ENCODE peak calls at places on chromosome 11, in four cellular contexts. E is GM12878, R is neural progenitor cell, C is MM.1S. L is an unnamed sample.

GRCh38 chr11:30478923-30479322 is 107.2 kb downstream of the MPPED2 start:
- DNase-seq in E (no peak), R (peak; percentile 16), C (no peak), L (no peak)

GRCh38 chr11:65920035-65920802 is 993 bp downstream of the DRAP1 start:
- DNase-seq in E (no peak), R (no peak), C (no peak), L (no peak)

GRCh38 chr11:109859325-109859724 is 233.9 kb upstream of the ZC3H12C start:
- DNase-seq in E (no peak), R (no peak), C (no peak), L (no peak)

GRCh38 chr11:18907391-18907790 is 31.8 kb downstream of the MRGPRX1 start:
- DNase-seq in E (no peak), R (no peak), C (no peak), L (no peak)

GRCh38 chr11:43997022-43997665 is 50.6 kb upstream of the ACCSL start:
- DNase-seq in E (peak; percentile 4), R (no peak), C (no peak), L (no peak)

GRCh38 chr11:109000531-109000930 is 335.7 kb downstream of the DDX10 start:
- DNase-seq in E (no peak), R (no peak), C (no peak), L (peak; percentile 12)

GRCh38 chr11:14183973-14184372 is 175.0 kb downstream of the RRAS2 start:
- DNase-seq in E (no peak), R (no peak), C (no peak), L (no peak)

GRCh38 chr11:116730241-116730561 is 42.6 kb downstream of the BUD13 start:
- DNase-seq in E (no peak), R (no peak), C (no peak), L (no peak)

GRCh38 chr11:70170596-70171210 is 32.4 kb upstream of the FADD start:
- DNase-seq in E (no peak), R (no peak), C (no peak), L (no peak)

GRCh38 chr11:46669606-46670243 is 30.7 kb downstream of the ARHGAP1 start:
- DNase-seq in E (no peak), R (peak; percentile 18), C (no peak), L (no peak)

GRCh38 chr11:132898021-132898420 is 634.3 kb downstream of the OPCML start:
- DNase-seq in E (no peak), R (no peak), C (no peak), L (no peak)

GRCh38 chr11:122791836-122792235 is 46.5 kb upstream of the CRTAM start:
- DNase-seq in E (no peak), R (no peak), C (no peak), L (no peak)

GRCh38 chr11:796565-797299 is 1.3 kb downstream of the SLC25A22 start:
- DNase-seq in E (no peak), R (no peak), C (no peak), L (peak; percentile 31)

GRCh38 chr11:7115775-7116174 is 27.0 kb downstream of the RBMXL2 start:
- DNase-seq in E (no peak), R (no peak), C (no peak), L (no peak)

GRCh38 chr11:395866-396265 is 1.9 kb downstream of the PKP3 start:
- DNase-seq in E (no peak), R (no peak), C (no peak), L (no peak)

GRCh38 chr11:6300325-6300724 is 20.0 kb downstream of the CAVIN3 start:
- DNase-seq in E (no peak), R (no peak), C (no peak), L (no peak)

GRCh38 chr11:60184824-60185511 is 2.1 kb upstream of the MS4A6A start:
- DNase-seq in E (peak; percentile 53), R (no peak), C (no peak), L (no peak)

GRCh38 chr11:65262381-65262680 is 569 bp downstream of the POLA2 start:
- DNase-seq in E (no peak), R (no peak), C (no peak), L (no peak)

GRCh38 chr11:68832476-68833176 is 9.1 kb downstream of the CPT1A start:
- DNase-seq in E (no peak), R (no peak), C (no peak), L (peak; percentile 50)

GRCh38 chr11:33500865-33501479 is 199.7 kb downstream of the C11orf91 start:
- DNase-seq in E (no peak), R (peak; percentile 72), C (peak; percentile 12), L (no peak)

GRCh38 chr11:132886335-132886734 is 646.0 kb downstream of the OPCML start:
- DNase-seq in E (no peak), R (no peak), C (no peak), L (no peak)

GRCh38 chr11:74634537-74634936 is 42.2 kb downstream of the POLD3 start:
- DNase-seq in E (no peak), R (no peak), C (no peak), L (peak; percentile 69)

GRCh38 chr11:134857035-134857434 is 445.0 kb upstream of the B3GAT1 start:
- DNase-seq in E (no peak), R (no peak), C (no peak), L (no peak)

GRCh38 chr11:58926251-58926650 is 13.0 kb upstream of the GLYATL1 start:
- DNase-seq in E (no peak), R (no peak), C (no peak), L (no peak)

GRCh38 chr11:86047275-86047991 is 21.5 kb downstream of the PICALM start:
- DNase-seq in E (no peak), R (no peak), C (no peak), L (peak; percentile 82)

GRCh38 chr11:73286240-73286810 is 14.2 kb downstream of the P2RY6 start:
- DNase-seq in E (no peak), R (no peak), C (no peak), L (no peak)
- TF ChIP-seq CTCF in E (no peak), R (no peak), C (no peak), L (no peak)

GRCh38 chr11:94127632-94128031 is 1.0 kb upstream of the PANX1 start:
- DNase-seq in E (no peak), R (no peak), C (no peak), L (no peak)

GRCh38 chr11:94129505-94130335 is 1.1 kb downstream of the PANX1 start:
- DNase-seq in E (no peak), R (peak; percentile 69), C (no peak), L (no peak)

GRCh38 chr11:94130589-94131362 is 2.1 kb downstream of the PANX1 start:
- DNase-seq in E (no peak), R (no peak), C (no peak), L (peak; percentile 86)

GRCh38 chr11:94128171-94128745 is 383 bp upstream of the PANX1 start:
- DNase-seq in E (no peak), R (no peak), C (no peak), L (no peak)

GRCh38 chr11:94128746-94129504 is at the start of gene PANX1:
- DNase-seq in E (no peak), R (peak; percentile 91), C (peak; percentile 87), L (peak; percentile 80)
- TF ChIP-seq EZH2 in E (no peak), R (no peak), C (no peak), L (no peak)

GRCh38 chr11:9528573-9529332 is 44.7 kb upstream of the WEE1 start:
- DNase-seq in E (no peak), R (no peak), C (no peak), L (no peak)

GRCh38 chr11:9530901-9531625 is 42.4 kb upstream of the WEE1 start:
- DNase-seq in E (no peak), R (no peak), C (no peak), L (peak; percentile 38)

GRCh38 chr11:9529333-9529648 is 44.2 kb upstream of the WEE1 start:
- DNase-seq in E (no peak), R (no peak), C (no peak), L (no peak)

GRCh38 chr11:9528141-9528511 is 45.3 kb upstream of the WEE1 start:
- DNase-seq in E (no peak), R (no peak), C (no peak), L (no peak)

GRCh38 chr11:9530020-9530628 is 43.3 kb upstream of the WEE1 start:
- DNase-seq in E (no peak), R (peak; percentile 35), C (no peak), L (no peak)
- H3K27ac ChIP-seq in E (no peak overlapping the region), R (peak overlapping the region; percentile 73), C (no peak overlapping the region), L (peak overlapping the region; percentile 73)

GRCh38 chr11:121321614-121322243 is 29.2 kb downstream of the SC5D start:
- DNase-seq in E (no peak), R (peak; percentile 61), C (no peak), L (no peak)
- TF ChIP-seq CTCF in E (peak; percentile 61), R (peak; percentile 58), C (peak; percentile 15), L (peak; percentile 46)